ENCODE peak calls at places on chromosomes 4 and X, in seven cellular contexts. Z is CD4-positive, alpha-beta memory T cell; P is M059J; K is psoas muscle; D is WTC11; G is pulmonary artery endothelial cell; V is stimulated activated CD8-positive, alpha-beta memory T cell treated with anti-CD3 and anti-CD28 coated beads, Interleukin-7, amount 100 ng/mL, for 24 hours. I is an unnamed sample.

GRCh38 chrX:103309860-103310591 is 764 bp downstream of the BEX2 start:
- DNase-seq in Z (no peak), P (no peak), K (no peak), D (peak; percentile 10), G (no peak), V (no peak), I (peak; percentile 1)

GRCh38 chr4:87882321-87882720 is 49.6 kb downstream of the MEPE start:
- DNase-seq in Z (no peak), P (peak; percentile 39), K (no peak), D (no peak), G (no peak), V (no peak), I (no peak)

GRCh38 chrX:40058719-40059118 is 39.0 kb downstream of the BCOR start:
- DNase-seq in Z (no peak), P (no peak), K (no peak), D (no peak), G (no peak), V (no peak), I (no peak)

GRCh38 chr4:176193898-176194297 is 1.5 kb downstream of the SPATA4 start:
- DNase-seq in Z (no peak), P (peak; percentile 87), K (no peak), D (no peak), G (no peak), V (no peak), I (no peak)

GRCh38 chr4:169268951-169269781 is 1.6 kb downstream of the SH3RF1 start:
- DNase-seq in Z (no peak), P (peak; percentile 80), K (peak; percentile 13), D (no peak), G (no peak), V (no peak), I (no peak)

GRCh38 chr4:155353923-155354540 is 22.7 kb downstream of the MAP9 start:
- DNase-seq in Z (peak; percentile 14), P (peak; percentile 8), K (peak; percentile 40), D (peak; percentile 68), G (peak; percentile 8), V (peak; percentile 11), I (no peak)

GRCh38 chr4:87849612-87850011 is 16.8 kb downstream of the MEPE start:
- DNase-seq in Z (no peak), P (no peak), K (no peak), D (no peak), G (no peak), V (no peak), I (no peak)

GRCh38 chr4:155509619-155510018 is 132.9 kb upstream of the MAP9 start:
- DNase-seq in Z (no peak), P (no peak), K (no peak), D (no peak), G (no peak), V (no peak), I (no peak)

GRCh38 chr4:123554819-123555499 is 158.4 kb downstream of the SPRY1 start:
- DNase-seq in Z (no peak), P (no peak), K (no peak), D (no peak), G (no peak), V (no peak), I (no peak)

GRCh38 chr4:20283039-20283438 is 31.3 kb downstream of the SLIT2 start:
- DNase-seq in Z (no peak), P (no peak), K (no peak), D (peak; percentile 63), G (no peak), V (no peak), I (no peak)

GRCh38 chr4:531721-532565 is 32.9 kb downstream of the PIGG start:
- DNase-seq in Z (no peak), P (no peak), K (no peak), D (no peak), G (no peak), V (no peak), I (no peak)

GRCh38 chr4:48194986-48195773 is 61.1 kb upstream of the TXK start:
- DNase-seq in Z (no peak), P (peak; percentile 80), K (no peak), D (no peak), G (no peak), V (no peak), I (no peak)

GRCh38 chrX:111869639-111870034 is 6.3 kb upstream of the TRPC5OS start:
- DNase-seq in Z (peak; percentile 12), P (peak; percentile 63), K (no peak), D (peak; percentile 19), G (peak; percentile 8), V (no peak), I (peak; percentile 2)

GRCh38 chr4:5050520-5050955 is 742 bp upstream of the STK32B start:
- DNase-seq in Z (no peak), P (peak; percentile 81), K (peak; percentile 67), D (peak; percentile 81), G (peak; percentile 55), V (no peak), I (no peak)

GRCh38 chr4:24070117-24070516 is 180.3 kb upstream of the PPARGC1A start:
- DNase-seq in Z (no peak), P (peak; percentile 89), K (no peak), D (no peak), G (no peak), V (no peak), I (no peak)

GRCh38 chrX:111003118-111003517 is 92.9 kb upstream of the PAK3 start:
- DNase-seq in Z (no peak), P (no peak), K (no peak), D (no peak), G (no peak), V (no peak), I (no peak)

GRCh38 chr4:183830438-183830985 is 74.6 kb upstream of the STOX2 start:
- DNase-seq in Z (no peak), P (no peak), K (no peak), D (no peak), G (no peak), V (no peak), I (no peak)

GRCh38 chr4:72843466-72843865 is 226.1 kb downstream of the COX18 start:
- DNase-seq in Z (no peak), P (no peak), K (no peak), D (no peak), G (no peak), V (no peak), I (no peak)

GRCh38 chr4:107467461-107467860 is 252.6 kb downstream of the PAPSS1 start:
- DNase-seq in Z (no peak), P (no peak), K (no peak), D (no peak), G (no peak), V (no peak), I (no peak)

GRCh38 chrX:107659768-107660167 is 31.5 kb downstream of the PRPS1 start:
- DNase-seq in Z (peak; percentile 54), P (peak; percentile 55), K (no peak), D (no peak), G (no peak), V (no peak), I (no peak)

GRCh38 chr4:5824635-5825034 is 68.3 kb downstream of the CRMP1 start:
- DNase-seq in Z (no peak), P (peak; percentile 36), K (no peak), D (peak; percentile 37), G (peak; percentile 15), V (no peak), I (peak; percentile 27)

GRCh38 chrX:53316860-53317237 is 35.5 kb upstream of the IQSEC2 start:
- DNase-seq in Z (no peak), P (no peak), K (no peak), D (no peak), G (no peak), V (no peak), I (no peak)

GRCh38 chrX:16739574-16739973 is 20.2 kb downstream of the SYAP1 start:
- DNase-seq in Z (no peak), P (no peak), K (no peak), D (no peak), G (no peak), V (no peak), I (no peak)